ENCODE peak calls at places on chromosomes 11 and 22, in five cellular contexts. G is lower leg skin, X is Peyer's patch, N is right lobe of liver, W is esophagus muscularis mucosa. J is an unnamed sample.

GRCh38 chr11:30451642-30452041 is 128.7 kb downstream of the ARL14EP start:
- DNase-seq in G (no peak), X (no peak), N (no peak), W (peak), J (no peak)

GRCh38 chr22:27244328-27244727 is 557.2 kb downstream of the MN1 start:
- DNase-seq in G (no peak), X (no peak), N (no peak), W (no peak), J (no peak)

GRCh38 chr11:26137651-26138050 is 194.3 kb upstream of the ANO3 start:
- DNase-seq in G (no peak), X (no peak), N (no peak), W (no peak), J (no peak)

GRCh38 chr11:112989198-112989597 is 28.0 kb downstream of the NCAM1 start:
- DNase-seq in G (no peak), X (no peak), N (no peak), W (no peak), J (no peak)

GRCh38 chr11:76654980-76655379 is 15.6 kb downstream of the LRRC32 start:
- DNase-seq in G (peak), X (no peak), N (no peak), W (no peak), J (no peak)

GRCh38 chr11:66288138-66288865 is 641 bp downstream of the YIF1A start:
- DNase-seq in G (no peak), X (peak), N (peak), W (no peak), J (peak)

GRCh38 chr11:125245299-125245698 is 80.7 kb downstream of the PKNOX2 start:
- DNase-seq in G (no peak), X (peak), N (no peak), W (no peak), J (no peak)

GRCh38 chr22:27115816-27116256 is 458.4 kb downstream of the MIAT start:
- DNase-seq in G (no peak), X (no peak), N (no peak), W (no peak), J (peak)

GRCh38 chr11:75403037-75403436 is 3.7 kb downstream of the RPS3 start:
- DNase-seq in G (no peak), X (no peak), N (no peak), W (no peak), J (no peak)
- TF ChIP-seq POLR2A in G (no peak), X (no peak), N (no peak), W (no peak), J (no peak)

DNA sequence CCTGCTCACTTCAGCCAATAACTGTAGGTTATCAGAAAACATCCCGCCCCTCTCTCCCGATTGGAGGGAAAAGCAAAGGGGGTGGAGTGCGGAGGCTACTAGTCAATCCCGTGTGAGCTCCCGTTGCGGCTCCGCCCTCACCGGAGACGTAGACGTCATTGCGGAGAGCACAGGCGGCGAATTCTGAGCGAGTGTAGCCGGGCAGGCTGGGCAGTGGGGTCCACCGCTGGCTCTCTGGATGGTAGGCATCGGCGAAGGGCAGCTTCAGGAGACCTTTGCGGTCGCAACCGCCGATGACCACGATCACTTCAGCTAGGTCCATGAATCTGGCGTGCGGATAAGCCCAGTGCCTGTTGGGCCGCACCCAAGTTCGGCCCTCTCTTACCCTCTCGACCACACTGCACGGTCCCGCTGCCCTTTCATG is 4.7 kb downstream of the KLHL35 start:
- DNase-seq in G (peak), X (peak), N (peak), W (peak), J (peak)
- TF ChIP-seq POLR2A in G (no peak), X (peak), N (peak), W (no peak), J (peak)

GRCh38 chr22:36028646-36029405 is at the start of gene RBFOX2:
- DNase-seq in G (peak), X (peak), N (peak), W (peak), J (peak)
- TF ChIP-seq POLR2A in G (no peak), X (peak), N (peak), W (no peak), J (peak)

DNA sequence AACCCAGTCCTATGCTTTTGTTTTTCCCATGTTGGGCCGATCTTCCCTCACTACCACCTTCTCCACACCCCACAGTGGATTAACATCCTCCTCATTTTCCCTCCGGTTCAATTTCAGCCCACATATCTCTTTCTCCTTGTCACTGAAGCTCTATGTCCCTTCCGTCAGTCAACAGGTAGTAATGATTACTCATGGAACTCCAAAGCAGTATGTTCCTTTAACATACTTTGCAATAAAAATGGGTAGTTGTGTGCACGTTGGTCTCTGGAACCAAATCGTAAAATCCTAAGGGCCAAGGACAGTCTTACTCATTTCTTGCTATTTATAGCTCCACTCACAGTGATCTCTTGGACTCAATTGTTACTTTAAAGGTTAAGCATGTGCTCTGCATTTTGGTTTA is 20.2 kb downstream of the AMOTL1 start:
- DNase-seq in G (no peak), X (no peak), N (no peak), W (no peak), J (no peak)
- TF ChIP-seq POLR2A in G (no peak), X (no peak), N (no peak), W (no peak), J (no peak)

DNA sequence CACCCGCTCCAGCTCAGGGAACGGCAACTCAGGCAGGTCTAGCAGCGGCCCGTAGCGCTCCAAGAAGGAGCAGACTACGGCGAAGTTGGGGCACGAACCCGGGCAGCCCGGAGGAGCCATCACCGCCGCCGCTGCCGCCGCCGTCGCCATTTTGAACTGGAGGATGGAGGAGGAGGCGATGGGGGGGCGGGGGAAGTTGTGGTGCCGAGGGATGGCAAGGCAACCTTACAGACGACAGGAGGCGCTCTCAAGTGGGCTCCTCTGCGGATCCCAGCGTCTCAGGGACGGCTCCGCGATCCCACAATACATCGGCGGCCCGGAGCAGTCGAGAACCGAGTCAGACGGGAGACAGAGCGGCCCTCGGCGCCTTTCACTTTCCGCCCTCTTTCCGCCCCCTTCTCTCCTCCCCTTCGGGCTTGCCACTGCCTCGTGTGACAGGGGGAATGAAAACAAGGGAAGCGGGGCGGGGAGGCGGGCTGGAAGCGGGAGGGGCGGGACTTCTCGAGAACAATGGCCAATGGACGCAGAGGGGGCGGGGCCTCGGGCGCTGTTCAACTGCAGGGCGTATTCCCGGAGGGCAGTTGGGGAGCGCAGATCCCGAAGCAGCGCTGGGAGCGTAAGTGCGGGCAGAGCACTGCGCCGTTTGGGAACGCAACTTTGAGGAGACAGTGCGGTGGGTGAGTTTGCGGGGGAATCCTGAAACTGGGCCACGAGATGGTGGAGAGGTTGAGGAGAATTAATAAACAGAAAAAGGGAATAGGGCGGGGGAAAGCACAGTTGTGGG is at the start of the genes AAMDC and RSF1:
- DNase-seq in G (peak), X (peak), N (peak), W (peak), J (peak)
- TF ChIP-seq POLR2A in G (no peak), X (peak), N (peak), W (no peak), J (peak)